ENCODE peak calls at places on chromosomes 6 and 20, in nine cellular contexts. I is GM23248, W is GM23338, G is HCT116, Y is OCI-LY7, U is SK-N-SH, C is neural progenitor cell, T is PC-3, L is hepatocyte. Z is an unnamed sample.

GRCh38 chr6:66082914-66083313 is 375.9 kb upstream of the EYS start:
- DNase-seq in G (no peak), W (no peak), U (no peak), C (no peak), I (no peak), T (no peak), L (no peak), Y (no peak), Z (no peak)

GRCh38 chr6:93829009-93829408 is 409.6 kb upstream of the EPHA7 start:
- DNase-seq in I (no peak), T (no peak), W (peak; percentile 62), C (no peak), Y (no peak), U (no peak), L (no peak), G (no peak), Z (no peak)

GRCh38 chr6:136415351-136416005 is 125.8 kb upstream of the BCLAF1 start:
- DNase-seq in C (no peak), W (no peak), I (peak; percentile 20), U (no peak), G (no peak), L (no peak), Y (no peak), T (no peak), Z (no peak)

GRCh38 chr6:107819976-107820551 is 4.0 kb downstream of the SCML4 start:
- DNase-seq in G (no peak), I (peak; percentile 71), L (peak; percentile 36), U (peak; percentile 61), W (peak; percentile 27), T (no peak), C (peak; percentile 81), Y (no peak), Z (no peak)

GRCh38 chr6:113489946-113490345 is 367.2 kb upstream of the MARCKS start:
- DNase-seq in W (no peak), G (no peak), C (no peak), I (peak; percentile 7), U (no peak), Y (no peak), T (no peak), L (no peak), Z (no peak)

GRCh38 chr6:22145823-22146379 is 150.9 kb downstream of the PRL start:
- DNase-seq in T (no peak), G (no peak), W (peak; percentile 69), I (peak; percentile 73), L (peak; percentile 16), U (peak; percentile 75), C (no peak), Y (no peak), Z (no peak)

GRCh38 chr20:14259691-14260090 is 77.7 kb downstream of the FLRT3 start:
- DNase-seq in U (no peak), G (no peak), I (peak; percentile 33), W (no peak), C (peak; percentile 3), Y (no peak), T (peak; percentile 52), L (no peak), Z (no peak)

GRCh38 chr6:77466055-77467028 is 3.1 kb upstream of the HTR1B start:
- DNase-seq in W (peak; percentile 86), T (peak; percentile 32), G (no peak), C (peak; percentile 79), U (peak; percentile 54), Y (no peak), L (peak; percentile 86), I (peak; percentile 77), Z (peak; percentile 73)

GRCh38 chr6:15512126-15512525 is 150.7 kb downstream of the DTNBP1 start:
- DNase-seq in Y (peak; percentile 10), T (peak; percentile 18), U (peak; percentile 72), W (no peak), C (peak; percentile 50), I (peak; percentile 30), G (no peak), L (no peak), Z (no peak)

GRCh38 chr6:145241039-145241438 is 494.3 kb downstream of the EPM2A start:
- DNase-seq in W (no peak), C (no peak), T (peak; percentile 89), Y (no peak), G (no peak), U (no peak), L (no peak), I (peak; percentile 77), Z (no peak)

GRCh38 chr6:147463651-147464050 is 44.8 kb upstream of the SAMD5 start:
- DNase-seq in U (no peak), T (no peak), L (no peak), Y (no peak), W (no peak), C (no peak), I (no peak), G (no peak), Z (no peak)

GRCh38 chr6:147467891-147468290 is 40.6 kb upstream of the SAMD5 start:
- DNase-seq in W (no peak), G (no peak), T (no peak), U (no peak), L (no peak), C (no peak), Y (no peak), I (no peak), Z (no peak)

GRCh38 chr6:147467463-147467862 is 41.0 kb upstream of the SAMD5 start:
- DNase-seq in L (no peak), I (no peak), C (no peak), T (no peak), Y (no peak), U (no peak), G (no peak), W (no peak), Z (no peak)

DNA sequence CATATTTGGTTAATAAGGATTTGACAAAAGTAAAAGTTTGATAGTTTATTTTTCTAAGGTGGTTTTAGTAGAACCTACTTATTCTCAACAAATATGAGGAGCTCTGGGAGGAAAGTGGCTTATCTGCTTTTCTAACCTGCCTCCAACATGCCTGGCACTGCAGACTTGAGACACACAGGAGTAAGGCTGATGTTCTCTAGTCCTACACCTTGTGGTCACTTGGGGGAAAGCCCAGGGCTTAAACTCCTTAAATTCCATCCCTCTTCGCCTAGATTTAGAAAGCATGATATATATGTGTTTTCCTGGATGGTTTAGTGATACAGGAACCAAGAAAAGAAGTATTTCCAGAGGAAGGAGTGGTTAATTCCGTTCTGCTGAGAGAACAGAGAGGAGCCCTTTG is 39.9 kb upstream of the SAMD5 start:
- DNase-seq in C (peak; percentile 17), L (no peak), G (no peak), U (no peak), Y (no peak), I (no peak), T (no peak), W (peak; percentile 47), Z (no peak)
- H3K4me1 ChIP-seq in C (no peaks in the 10 kb centered on the region), L (no peaks in the 10 kb centered on the region), G (no peaks in the 10 kb centered on the region), U (no peaks in the 10 kb centered on the region), Y (no peaks in the 10 kb centered on the region), I (no peaks in the 10 kb centered on the region), T (no peaks in the 10 kb centered on the region), W (no peaks in the 10 kb centered on the region), Z (no peaks in the 10 kb centered on the region)

DNA sequence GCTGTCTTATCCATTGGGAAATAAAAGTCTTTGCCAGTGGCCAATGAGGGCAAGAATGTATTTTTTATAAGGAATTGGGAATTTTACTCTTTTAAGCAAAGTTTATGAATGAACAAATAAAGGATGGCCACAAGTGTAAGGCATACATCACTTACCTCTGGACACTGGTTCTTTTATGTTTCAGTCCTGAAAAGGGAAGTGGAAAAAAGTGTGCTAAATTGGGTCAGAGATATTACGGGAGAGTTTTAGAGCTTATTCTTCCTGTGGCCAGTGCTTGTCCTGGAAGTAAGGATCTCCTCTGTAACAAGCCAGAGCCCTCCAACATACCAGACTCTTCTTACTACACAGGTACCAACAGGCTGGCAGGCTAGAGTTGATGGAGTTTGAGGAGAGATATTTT is 22.5 kb upstream of the RIPK1 start:
- DNase-seq in G (no peak), W (no peak), L (no peak), T (no peak), Y (no peak), C (no peak), I (no peak), U (no peak), Z (no peak)
- TF ChIP-seq EZH2phosphoT487 in G (no peak), W (no peak), L (no peak), T (no peak), Y (no peak), C (no peak), I (no peak), U (no peak), Z (no peak)

GRCh38 chr6:27667651-27668441 is 194.9 kb upstream of the ZNF184 start:
- DNase-seq in W (peak; percentile 44), G (no peak), C (peak; percentile 30), Y (no peak), U (no peak), I (peak; percentile 48), T (no peak), L (no peak), Z (no peak)
- H3K4me1 ChIP-seq in W (peaks cover 10% of the 10 kb centered on the region), G (peaks cover 14% of the 10 kb centered on the region), C (peaks cover 13% of the 10 kb centered on the region), Y (no peaks in the 10 kb centered on the region), U (no peaks in the 10 kb centered on the region), I (peaks cover 3% of the 10 kb centered on the region), T (peaks cover 15% of the 10 kb centered on the region), L (peaks cover 17% of the 10 kb centered on the region), Z (no peaks in the 10 kb centered on the region)

GRCh38 chr20:44193801-44194200 is 6.8 kb upstream of the JPH2 start:
- DNase-seq in I (no peak), Y (no peak), W (no peak), U (no peak), G (no peak), T (no peak), C (no peak), L (no peak), Z (no peak)

GRCh38 chr20:44199877-44200276 is 10.7 kb downstream of the OSER1 start:
- DNase-seq in I (no peak), T (no peak), L (no peak), C (no peak), U (no peak), W (no peak), G (no peak), Y (no peak), Z (no peak)

GRCh38 chr20:44198872-44199271 is 11.7 kb downstream of the OSER1 start:
- DNase-seq in G (no peak), U (no peak), C (no peak), I (no peak), Y (no peak), T (no peak), L (no peak), W (no peak), Z (no peak)

GRCh38 chr20:44195613-44196012 is 8.6 kb upstream of the JPH2 start:
- DNase-seq in I (no peak), T (no peak), L (no peak), Y (no peak), W (no peak), U (no peak), C (no peak), G (no peak), Z (no peak)

GRCh38 chr20:44196278-44196677 is 9.3 kb upstream of the JPH2 start:
- DNase-seq in Y (no peak), U (no peak), G (no peak), C (no peak), T (peak; percentile 49), L (no peak), W (no peak), I (peak; percentile 15), Z (no peak)
- TF ChIP-seq EZH2phosphoT487 in Y (no peak), U (no peak), G (no peak), C (no peak), T (no peak), L (no peak), W (no peak), I (no peak), Z (no peak)

GRCh38 chr20:43188861-43189613 is 669 bp downstream of the PTPRT start:
- DNase-seq in W (peak; percentile 20), I (no peak), T (no peak), Y (no peak), L (no peak), G (no peak), C (peak; percentile 38), U (peak; percentile 53), Z (no peak)
- H3K4me1 ChIP-seq in W (no peaks in the 10 kb centered on the region), I (no peaks in the 10 kb centered on the region), T (no peaks in the 10 kb centered on the region), Y (no peaks in the 10 kb centered on the region), L (no peaks in the 10 kb centered on the region), G (no peaks in the 10 kb centered on the region), C (no peaks in the 10 kb centered on the region), U (no peaks in the 10 kb centered on the region), Z (no peaks in the 10 kb centered on the region)